ENCODE peak calls at places on chromosomes 2 and 18, in five cellular contexts. Q is brain microvascular endothelial cell, B is endothelial cell of umbilical vein, U is endodermal cell, X is right lobe of liver. T is an unnamed sample.

GRCh38 chr2:95346236-95346737 is 49.1 kb downstream of the KCNIP3 start:
- DNase-seq in X (peak; percentile 68), U (no peak), Q (no peak), B (no peak), T (no peak)

GRCh38 chr18:44409524-44409923 is 271.2 kb upstream of the SETBP1 start:
- DNase-seq in Q (no peak), U (no peak), B (no peak), X (no peak), T (peak; percentile 98)

GRCh38 chr2:216142540-216142939 is 33.4 kb downstream of the XRCC5 start:
- DNase-seq in X (no peak), U (no peak), B (no peak), Q (peak; percentile 31), T (peak; percentile 7)

GRCh38 chr2:45765847-45766254 is 114.4 kb downstream of the PRKCE start:
- DNase-seq in U (no peak), Q (no peak), B (no peak), X (no peak), T (no peak)

GRCh38 chr2:160375802-160376469 is 117.7 kb downstream of the RBMS1 start:
- DNase-seq in B (peak; percentile 66), U (no peak), Q (no peak), X (no peak), T (peak; percentile 52)

GRCh38 chr2:39447266-39448168 is 10.4 kb upstream of the MAP4K3 start:
- DNase-seq in B (no peak), X (no peak), U (no peak), Q (peak; percentile 55), T (peak; percentile 48)

GRCh38 chr2:128596453-128597430 is 278.1 kb upstream of the HS6ST1 start:
- DNase-seq in U (no peak), B (no peak), Q (no peak), X (no peak), T (no peak)

GRCh38 chr2:30708491-30709290 is 98.6 kb downstream of the CAPN13 start:
- DNase-seq in U (no peak), Q (peak; percentile 19), B (no peak), X (no peak), T (no peak)

GRCh38 chr2:72813841-72814240 is 12.0 kb downstream of the EXOC6B start:
- DNase-seq in B (peak; percentile 50), U (no peak), X (no peak), Q (peak; percentile 43), T (peak; percentile 65)

GRCh38 chr2:60070166-60070565 is 483.3 kb downstream of the BCL11A start:
- DNase-seq in B (no peak), Q (no peak), X (no peak), U (no peak), T (no peak)

GRCh38 chr2:42147641-42148274 is 21.4 kb upstream of the EML4 start:
- DNase-seq in B (peak; percentile 24), Q (no peak), X (peak; percentile 44), U (no peak), T (no peak)

GRCh38 chr2:227765788-227766187 is 20.1 kb downstream of the SCYGR8 start:
- DNase-seq in Q (no peak), B (no peak), X (no peak), U (no peak), T (no peak)

GRCh38 chr2:218138047-218138446 is 12.2 kb downstream of the CXCR2 start:
- DNase-seq in U (no peak), Q (no peak), X (no peak), B (no peak), T (peak; percentile 60)

GRCh38 chr2:66575625-66576371 is 140.9 kb downstream of the MEIS1 start:
- DNase-seq in X (peak; percentile 41), U (peak; percentile 80), Q (no peak), B (peak; percentile 26), T (no peak)

GRCh38 chr2:36413218-36413617 is 57.6 kb downstream of the CRIM1 start:
- DNase-seq in X (no peak), Q (peak; percentile 39), U (no peak), B (peak; percentile 88), T (no peak)

GRCh38 chr2:233312874-233313273 is 5.3 kb downstream of the SAG start:
- DNase-seq in B (no peak), U (peak; percentile 36), Q (no peak), X (no peak), T (no peak)

GRCh38 chr18:74796928-74797576 is 199.4 kb downstream of the ZNF407 start:
- DNase-seq in U (no peak), X (peak; percentile 28), B (no peak), Q (no peak), T (peak; percentile 68)

GRCh38 chr18:11309172-11309571 is 159.8 kb upstream of the PIEZO2 start:
- DNase-seq in U (peak; percentile 72), X (no peak), Q (no peak), B (no peak), T (no peak)

GRCh38 chr2:84641016-84641415 is 124.7 kb downstream of the DNAH6 start:
- DNase-seq in X (no peak), B (no peak), Q (no peak), U (no peak), T (no peak)

DNA sequence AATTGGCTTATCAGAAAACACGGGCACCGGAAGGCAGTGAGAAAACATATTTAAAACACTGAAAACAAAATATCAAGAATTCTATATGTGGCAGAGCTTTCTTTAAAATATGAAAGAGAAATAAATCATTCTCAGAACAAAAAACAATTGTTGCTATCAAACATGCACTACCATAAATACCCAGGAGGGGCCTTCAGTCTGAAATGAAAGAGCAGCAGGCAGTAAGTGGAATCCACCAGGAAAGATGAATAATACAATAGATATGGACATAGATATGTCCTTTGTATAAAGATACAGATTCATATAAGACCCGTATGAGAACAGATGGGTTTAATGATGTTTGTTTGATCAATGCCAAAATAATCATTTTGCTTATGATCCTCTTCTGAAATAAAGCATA is 142.0 kb downstream of the TMEM18 start:
- DNase-seq in X (no peak), Q (peak; percentile 39), B (no peak), U (no peak), T (peak; percentile 4)
- TF ChIP-seq CTCF in X (no peak), Q (peak; percentile 15), B (no peak), U (peak; percentile 66), T (no peak)

DNA sequence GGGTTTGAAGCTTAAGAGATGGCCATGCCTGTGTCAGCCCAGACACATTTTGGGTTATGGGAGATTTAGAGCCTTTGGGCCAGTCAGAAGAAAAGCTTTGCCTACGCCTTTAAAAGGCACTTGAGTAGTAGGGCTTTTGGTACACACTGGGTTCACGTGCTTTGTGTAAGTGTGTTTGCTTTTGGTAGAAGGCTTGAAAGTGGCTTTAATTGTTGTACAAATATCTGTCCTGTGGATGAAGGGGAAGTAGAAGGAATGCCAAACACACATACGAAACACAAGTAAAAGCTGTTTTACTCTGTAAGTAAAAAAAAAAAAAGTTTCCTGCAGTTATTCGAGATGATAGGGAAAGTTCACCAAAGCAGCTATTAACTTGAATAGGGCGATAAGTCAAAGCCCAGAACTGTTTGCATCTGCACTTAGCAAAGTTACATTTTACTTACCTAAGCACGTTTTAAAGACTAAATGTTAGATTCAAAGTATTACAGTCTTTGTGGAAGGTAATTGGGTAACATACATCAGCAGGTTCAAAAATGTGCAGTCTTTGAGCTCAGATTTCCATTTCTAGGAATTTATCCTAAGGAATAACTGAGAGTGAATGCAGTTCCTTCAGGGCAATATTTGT is 75.4 kb downstream of the STK25 start:
- DNase-seq in U (no peak), Q (no peak), B (no peak), X (no peak), T (no peak)
- H3K36me3 ChIP-seq in U (peaks cover 73% of the 10 kb centered on the region), Q (peaks cover 28% of the 10 kb centered on the region), B (peaks cover 8% of the 10 kb centered on the region), X (peaks cover 54% of the 10 kb centered on the region), T (peaks cover 6% of the 10 kb centered on the region)

GRCh38 chr2:9473308-9473984 is 905 bp upstream of the IAH1 start:
- DNase-seq in X (peak; percentile 28), B (no peak), Q (no peak), U (peak; percentile 88), T (peak; percentile 56)
- TF ChIP-seq CTCF in X (peak; percentile 36), B (no peak), Q (peak; percentile 29), U (peak; percentile 67), T (peak; percentile 61)

DNA sequence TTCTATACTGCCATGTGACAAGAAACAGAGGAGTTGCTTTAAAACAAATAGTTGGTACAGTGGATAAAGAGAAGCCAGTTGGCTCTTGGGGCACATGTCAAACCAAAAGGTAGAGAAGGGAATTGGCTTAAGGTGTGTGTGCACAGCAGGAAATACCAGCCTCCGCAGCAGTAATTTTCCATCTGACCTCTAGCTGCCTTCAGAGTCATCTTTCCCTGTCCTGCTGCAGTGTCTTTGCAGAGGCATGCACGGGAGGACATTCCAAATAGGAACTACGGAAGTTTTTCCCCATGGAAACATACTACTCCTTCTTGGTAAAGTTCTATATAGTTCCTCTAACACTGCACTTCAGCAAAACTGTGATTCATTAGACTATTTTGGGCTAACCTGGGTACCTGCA is 99.5 kb downstream of the RAB3GAP1 start:
- DNase-seq in Q (no peak), B (no peak), X (no peak), U (no peak), T (no peak)
- H3K36me3 ChIP-seq in Q (peaks cover 11% of the 10 kb centered on the region), B (peaks cover 10% of the 10 kb centered on the region), X (peaks cover 17% of the 10 kb centered on the region), U (peaks cover 63% of the 10 kb centered on the region), T (peaks cover 12% of the 10 kb centered on the region)

DNA sequence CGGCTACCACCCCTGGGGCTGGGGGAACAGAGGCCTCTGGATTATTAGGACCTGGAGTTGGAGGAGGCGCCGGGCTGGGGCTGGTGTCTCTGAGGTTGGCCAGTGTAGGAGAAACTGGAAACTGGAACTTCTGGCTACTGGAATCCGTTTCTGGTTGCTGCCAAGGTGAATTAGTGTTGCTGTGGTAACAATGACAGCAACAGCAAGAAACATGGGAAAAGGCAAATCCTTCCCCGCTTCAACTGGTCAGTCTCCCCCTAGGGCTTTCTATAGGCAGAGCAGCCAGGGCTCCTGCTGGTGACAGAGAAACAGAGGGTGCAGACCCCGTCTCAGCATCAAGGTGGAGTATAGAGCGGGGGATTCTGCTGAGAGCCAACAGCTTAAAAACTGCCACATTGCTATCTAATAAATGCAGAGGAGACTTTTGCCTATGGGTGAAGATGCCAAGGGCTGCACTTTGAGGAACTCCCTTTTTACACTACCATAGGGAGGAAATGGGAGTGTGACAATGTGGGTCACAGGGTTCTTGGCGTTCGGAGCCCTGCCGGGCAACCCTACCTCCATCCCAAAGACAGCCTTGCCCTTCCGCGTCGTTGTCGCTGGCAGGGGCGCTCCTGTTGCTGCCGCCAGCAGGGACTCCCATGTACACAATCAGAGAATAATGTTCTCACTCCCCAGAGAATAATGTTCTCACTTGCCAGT is 81.4 kb upstream of the CABLES1 start:
- DNase-seq in X (no peak), B (peak; percentile 43), U (peak; percentile 89), Q (peak; percentile 47), T (no peak)
- TF ChIP-seq CTCF in X (no peak), B (no peak), U (peak; percentile 85), Q (peak; percentile 70), T (no peak)

GRCh38 chr2:177088542-177088941 is 124.1 kb upstream of the HNRNPA3 start:
- DNase-seq in X (no peak), B (peak; percentile 63), U (no peak), Q (no peak), T (no peak)

DNA sequence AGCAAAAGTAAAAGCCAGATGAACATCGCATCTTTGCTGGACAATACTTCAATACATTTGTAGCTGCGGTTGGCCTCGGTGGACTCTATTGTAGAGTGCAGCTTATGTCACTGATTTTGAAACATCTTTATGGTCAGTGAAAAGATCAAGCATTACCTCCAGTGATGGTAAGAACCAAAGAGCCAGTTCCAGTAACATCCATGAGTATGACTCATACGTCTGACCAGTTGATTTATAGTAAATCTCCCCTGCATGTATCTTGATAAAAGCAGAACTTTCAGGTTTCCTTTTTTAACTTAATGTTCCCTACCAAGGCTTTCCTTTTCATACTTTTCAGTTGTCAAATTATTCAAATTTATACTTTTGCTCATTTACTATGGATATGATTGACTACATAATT is 119.2 kb upstream of the HNRNPA3 start:
- DNase-seq in Q (no peak), B (no peak), X (no peak), U (no peak), T (no peak)
- H3K36me3 ChIP-seq in Q (no peaks in the 10 kb centered on the region), B (no peaks in the 10 kb centered on the region), X (no peaks in the 10 kb centered on the region), U (no peaks in the 10 kb centered on the region), T (no peaks in the 10 kb centered on the region)

T was measured in bronchial epithelial cell.